ENCODE peak calls at places on chromosomes 5 and 9, in four cellular contexts. Y, F, S and G are unnamed samples.

GRCh38 chr5:176436641-176437040 is 11.5 kb upstream of the FAF2 start:
- DNase-seq in Y (no peak), F (no peak), S (peak; percentile 88), G (peak; percentile 69)

GRCh38 chr9:4640027-4640426 is 22.1 kb upstream of the PLPP6 start:
- DNase-seq in S (no peak), Y (no peak), F (no peak), G (peak; percentile 45)

GRCh38 chr5:13921573-13921972 is 22.9 kb downstream of the DNAH5 start:
- DNase-seq in S (peak; percentile 67), F (no peak), Y (no peak), G (peak; percentile 7)

GRCh38 chr5:67417839-67418238 is 221.2 kb upstream of the CD180 start:
- DNase-seq in Y (no peak), S (no peak), F (no peak), G (no peak)

GRCh38 chr5:155953335-155953734 is 373.6 kb upstream of the SGCD start:
- DNase-seq in Y (no peak), S (peak; percentile 72), F (no peak), G (no peak)

GRCh38 chr9:28651050-28651722 is 1077.9 kb upstream of the C9orf72 start:
- DNase-seq in S (no peak), F (no peak), Y (no peak), G (no peak)

GRCh38 chr5:78534148-78535009 is 114.2 kb downstream of the LHFPL2 start:
- DNase-seq in F (peak; percentile 88), Y (no peak), S (peak; percentile 72), G (peak; percentile 79)

GRCh38 chr5:67495072-67495471 is 298.5 kb upstream of the CD180 start:
- DNase-seq in S (no peak), Y (no peak), F (no peak), G (no peak)

GRCh38 chr9:87521834-87522233 is 24.2 kb downstream of the DAPK1 start:
- DNase-seq in F (no peak), Y (no peak), S (no peak), G (no peak)

GRCh38 chr5:169097374-169097831 is 203.5 kb downstream of the SLIT3 start:
- DNase-seq in S (peak; percentile 2), Y (no peak), F (no peak), G (no peak)

GRCh38 chr9:128136816-128137793 is 9.6 kb upstream of the PTGES2 start:
- DNase-seq in Y (no peak), S (peak; percentile 87), F (no peak), G (peak; percentile 53)

GRCh38 chr5:3417376-3417943 is 178.2 kb upstream of the IRX1 start:
- DNase-seq in Y (no peak), F (no peak), S (no peak), G (no peak)

GRCh38 chr5:95446009-95446408 is 54.8 kb downstream of the FAM81B start:
- DNase-seq in S (peak; percentile 40), F (no peak), Y (no peak), G (peak; percentile 74)

GRCh38 chr5:78627766-78628165 is 20.8 kb downstream of the LHFPL2 start:
- DNase-seq in F (no peak), S (peak; percentile 54), Y (no peak), G (peak; percentile 50)

GRCh38 chr5:127910307-127910956 is 173.1 kb upstream of the SLC12A2 start:
- DNase-seq in F (no peak), S (no peak), Y (no peak), G (no peak)

GRCh38 chr9:105901514-105902109 is 207.3 kb downstream of the TMEM38B start:
- DNase-seq in Y (no peak), S (peak; percentile 3), F (no peak), G (peak; percentile 21)

GRCh38 chr9:127033784-127034183 is 88.7 kb downstream of the ANGPTL2 start:
- DNase-seq in F (no peak), Y (no peak), S (peak; percentile 70), G (peak; percentile 27)

GRCh38 chr9:5698810-5699556 is 70.1 kb downstream of the RIC1 start:
- DNase-seq in F (no peak), S (peak; percentile 83), Y (no peak), G (no peak)
- H3K4me3 ChIP-seq in F (no peak overlapping the region), S (no peak overlapping the region), Y (no peak overlapping the region), G (no peak overlapping the region)

DNA sequence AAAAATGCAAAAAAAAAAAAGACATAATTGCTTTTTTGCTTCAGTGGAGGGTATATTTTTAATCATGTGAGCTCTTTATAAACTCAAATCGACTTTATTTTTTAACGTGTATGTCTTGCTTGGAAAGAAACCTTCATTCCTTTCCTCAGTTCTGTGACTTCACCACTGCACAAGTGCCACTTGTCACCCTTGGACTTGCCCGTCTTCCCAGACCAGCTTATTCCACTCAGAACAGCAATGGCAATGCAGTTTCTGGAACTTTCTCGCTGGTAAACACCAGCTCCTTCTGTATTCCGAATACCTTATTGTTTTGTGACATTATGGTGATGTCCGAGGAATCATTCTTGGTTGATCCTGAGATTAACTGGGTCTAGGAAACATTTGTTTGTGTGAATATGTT is 440.5 kb upstream of the ADAMTS16 start:
- DNase-seq in S (no peak), F (no peak), Y (no peak), G (no peak)
- H3K4me3 ChIP-seq in S (no peak overlapping the region), F (no peak overlapping the region), Y (no peak overlapping the region), G (no peak overlapping the region)

GRCh38 chr9:120578614-120579013 is 1.4 kb downstream of the CDK5RAP2 start:
- DNase-seq in Y (no peak), S (no peak), F (no peak), G (no peak)
- H3K4me3 ChIP-seq in Y (peak overlapping the region; percentile 98), S (no peak overlapping the region), F (peak overlapping the region; percentile 94), G (peak overlapping the region; percentile 97)

GRCh38 chr5:38466444-38467189 is 89.8 kb downstream of the LIFR start:
- DNase-seq in F (peak; percentile 99), S (no peak), Y (no peak), G (peak; percentile 87)
- H3K4me3 ChIP-seq in F (peak overlapping the region; percentile 19), S (no peak overlapping the region), Y (no peak overlapping the region), G (no peak overlapping the region)

GRCh38 chr5:88889165-88890069 is 6.4 kb upstream of the MEF2C start:
- DNase-seq in Y (no peak), S (peak; percentile 13), F (peak; percentile 88), G (peak; percentile 27)
- H3K4me3 ChIP-seq in Y (peak overlapping the region; percentile 51), S (peak overlapping the region; percentile 56), F (peak overlapping the region; percentile 67), G (peak overlapping the region; percentile 53)